ENCODE peak calls at places on chromosomes 11 and 22, in eight cellular contexts. One of them, this sample, is unnamed.

GRCh38 chr11:62004473-62004872 is 37.0 kb upstream of the FTH1 start:
- DNase-seq in GM12864: peak; percentile 45
- DNase-seq in SW480: no peak
- DNase-seq in HTR-8/SVneo: peak; percentile 50
- DNase-seq in IMR-90: peak; percentile 82
- DNase-seq in neuronal stem cell: no peak
- DNase-seq in Daoy: peak; percentile 84
- DNase-seq in AG09309: peak; percentile 48
- DNase-seq in this sample: no peak

GRCh38 chr11:115420524-115420923 is 83.7 kb downstream of the CADM1 start:
- DNase-seq in GM12864: no peak
- DNase-seq in SW480: no peak
- DNase-seq in HTR-8/SVneo: no peak
- DNase-seq in IMR-90: no peak
- DNase-seq in neuronal stem cell: no peak
- DNase-seq in Daoy: peak; percentile 3
- DNase-seq in AG09309: no peak
- DNase-seq in this sample: no peak

GRCh38 chr11:27718853-27719574 is 18.8 kb upstream of the BDNF start:
- DNase-seq in GM12864: no peak
- DNase-seq in SW480: peak; percentile 71
- DNase-seq in HTR-8/SVneo: no peak
- DNase-seq in IMR-90: peak; percentile 65
- DNase-seq in neuronal stem cell: peak; percentile 70
- DNase-seq in Daoy: peak; percentile 48
- DNase-seq in AG09309: no peak
- DNase-seq in this sample: no peak

GRCh38 chr22:19656541-19657251 is 57.6 kb upstream of the SEPTIN5 start:
- DNase-seq in GM12864: no peak
- DNase-seq in SW480: no peak
- DNase-seq in HTR-8/SVneo: no peak
- DNase-seq in IMR-90: no peak
- DNase-seq in neuronal stem cell: no peak
- DNase-seq in Daoy: no peak
- DNase-seq in AG09309: no peak
- DNase-seq in this sample: no peak

GRCh38 chr22:33529424-33530113 is 390.7 kb downstream of the LARGE1 start:
- DNase-seq in GM12864: no peak
- DNase-seq in SW480: no peak
- DNase-seq in HTR-8/SVneo: no peak
- DNase-seq in IMR-90: peak; percentile 33
- DNase-seq in neuronal stem cell: no peak
- DNase-seq in Daoy: peak; percentile 82
- DNase-seq in AG09309: peak; percentile 3
- DNase-seq in this sample: no peak

GRCh38 chr11:69450064-69450856 is 31.2 kb upstream of the LINC01488 start:
- DNase-seq in GM12864: no peak
- DNase-seq in SW480: no peak
- DNase-seq in HTR-8/SVneo: no peak
- DNase-seq in IMR-90: no peak
- DNase-seq in neuronal stem cell: no peak
- DNase-seq in Daoy: no peak
- DNase-seq in AG09309: no peak
- DNase-seq in this sample: no peak

GRCh38 chr11:11142359-11142758 is 210.7 kb downstream of the CSNK2A3 start:
- DNase-seq in GM12864: no peak
- DNase-seq in SW480: no peak
- DNase-seq in HTR-8/SVneo: no peak
- DNase-seq in IMR-90: no peak
- DNase-seq in neuronal stem cell: no peak
- DNase-seq in Daoy: no peak
- DNase-seq in AG09309: no peak
- DNase-seq in this sample: no peak

GRCh38 chr11:13434247-13435205 is 28.5 kb downstream of the BTBD10 start:
- DNase-seq in GM12864: no peak
- DNase-seq in SW480: no peak
- DNase-seq in HTR-8/SVneo: no peak
- DNase-seq in IMR-90: peak; percentile 12
- DNase-seq in neuronal stem cell: no peak
- DNase-seq in Daoy: peak; percentile 26
- DNase-seq in AG09309: no peak
- DNase-seq in this sample: no peak

GRCh38 chr11:87180743-87181142 is 143.0 kb downstream of the TMEM135 start:
- DNase-seq in GM12864: no peak
- DNase-seq in SW480: no peak
- DNase-seq in HTR-8/SVneo: no peak
- DNase-seq in IMR-90: peak; percentile 65
- DNase-seq in neuronal stem cell: no peak
- DNase-seq in Daoy: no peak
- DNase-seq in AG09309: peak; percentile 14
- DNase-seq in this sample: peak; percentile 74

GRCh38 chr11:68659158-68659921 is 25.0 kb upstream of the GAL start:
- DNase-seq in GM12864: no peak
- DNase-seq in SW480: peak; percentile 44
- DNase-seq in HTR-8/SVneo: peak; percentile 88
- DNase-seq in IMR-90: peak; percentile 97
- DNase-seq in neuronal stem cell: no peak
- DNase-seq in Daoy: peak; percentile 93
- DNase-seq in AG09309: peak; percentile 81
- DNase-seq in this sample: peak; percentile 82

GRCh38 chr22:17961443-17961729 is 63.0 kb downstream of the MICAL3 start:
- DNase-seq in GM12864: no peak
- DNase-seq in SW480: no peak
- DNase-seq in HTR-8/SVneo: no peak
- DNase-seq in IMR-90: no peak
- DNase-seq in neuronal stem cell: no peak
- DNase-seq in Daoy: no peak
- DNase-seq in AG09309: no peak
- DNase-seq in this sample: no peak

GRCh38 chr22:22380098-22381030 is 128.2 kb downstream of the ZNF280B start:
- DNase-seq in GM12864: no peak
- DNase-seq in SW480: peak; percentile 20
- DNase-seq in HTR-8/SVneo: no peak
- DNase-seq in IMR-90: no peak
- DNase-seq in neuronal stem cell: no peak
- DNase-seq in Daoy: no peak
- DNase-seq in AG09309: no peak
- DNase-seq in this sample: no peak